ENCODE peak calls at places on chromosomes 2 and 18, in ten cellular contexts. O is trophoblast cell; C is aorta; L is effector memory CD4-positive, alpha-beta T cell; V is AG04450; J is OCI-LY7; M is AG09309; N is CD4-positive, CD25-positive, alpha-beta regulatory T cell; Q is bronchial epithelial cell; W is SK-N-SH. A is an unnamed sample.

GRCh38 chr18:59085126-59085794 is 54.4 kb upstream of the SEC11C start:
- DNase-seq in O (no peak), C (no peak), L (no peak), V (no peak), J (peak), M (no peak), N (no peak), Q (no peak), W (no peak), A (no peak)

GRCh38 chr18:10477863-10478260 is 23.4 kb downstream of the APCDD1 start:
- DNase-seq in O (no peak), C (no peak), L (no peak), V (no peak), J (no peak), M (no peak), N (no peak), Q (no peak), W (no peak), A (no peak)

GRCh38 chr18:38445485-38446145 is 880.0 kb upstream of the CELF4 start:
- DNase-seq in O (no peak), C (no peak), L (no peak), V (no peak), J (no peak), M (no peak), N (no peak), Q (peak), W (no peak), A (no peak)

GRCh38 chr2:10124538-10125045 is 2.1 kb downstream of the RRM2 start:
- DNase-seq in O (peak), C (no peak), L (peak), V (peak), J (peak), M (no peak), N (peak), Q (peak), W (no peak), A (no peak)

GRCh38 chr2:60392014-60392391 is 161.5 kb downstream of the BCL11A start:
- DNase-seq in O (no peak), C (no peak), L (no peak), V (no peak), J (no peak), M (no peak), N (no peak), Q (no peak), W (no peak), A (no peak)

GRCh38 chr2:208129804-208130712 is at the start of gene CRYGC:
- DNase-seq in O (peak), C (no peak), L (no peak), V (no peak), J (no peak), M (no peak), N (no peak), Q (peak), W (peak), A (no peak)

GRCh38 chr2:18971628-18972027 is 382.3 kb upstream of the NT5C1B start:
- DNase-seq in O (no peak), C (no peak), L (no peak), V (no peak), J (no peak), M (no peak), N (no peak), Q (peak), W (no peak), A (no peak)

GRCh38 chr18:22865354-22866116 is 67.6 kb upstream of the RBBP8 start:
- DNase-seq in O (no peak), C (no peak), L (no peak), V (no peak), J (no peak), M (no peak), N (no peak), Q (peak), W (no peak), A (no peak)

GRCh38 chr2:176199902-176200301 is 11.4 kb downstream of the HOXD1 start:
- DNase-seq in O (no peak), C (no peak), L (no peak), V (no peak), J (no peak), M (no peak), N (no peak), Q (no peak), W (no peak), A (no peak)

GRCh38 chr2:11071939-11072338 is 83.3 kb upstream of the SLC66A3 start:
- DNase-seq in O (no peak), C (no peak), L (no peak), V (no peak), J (no peak), M (no peak), N (no peak), Q (no peak), W (no peak), A (no peak)

GRCh38 chr2:197813093-197813787 is 8.8 kb downstream of the PLCL1 start:
- DNase-seq in O (no peak), C (no peak), L (no peak), V (no peak), J (peak), M (no peak), N (peak), Q (peak), W (peak), A (peak)

GRCh38 chr2:191677091-191677645 is 768 bp upstream of the NABP1 start:
- DNase-seq in O (peak), C (peak), L (peak), V (peak), J (peak), M (peak), N (peak), Q (peak), W (peak), A (peak)

GRCh38 chr2:47033102-47033880 is 117.7 kb upstream of the MCFD2 start:
- DNase-seq in O (no peak), C (peak), L (no peak), V (no peak), J (no peak), M (no peak), N (no peak), Q (no peak), W (peak), A (no peak)

GRCh38 chr2:224221455-224221913 is 180.4 kb downstream of the FAM124B start:
- DNase-seq in O (peak), C (no peak), L (no peak), V (peak), J (no peak), M (peak), N (no peak), Q (peak), W (no peak), A (no peak)

GRCh38 chr18:7754258-7754657 is 187.1 kb downstream of the PTPRM start:
- DNase-seq in O (no peak), C (no peak), L (no peak), V (no peak), J (no peak), M (no peak), N (no peak), Q (no peak), W (no peak), A (no peak)

GRCh38 chr2:224723606-224724217 is 7.5 kb upstream of the CCDC195 start:
- DNase-seq in O (peak), C (no peak), L (no peak), V (no peak), J (no peak), M (no peak), N (no peak), Q (peak), W (no peak), A (no peak)

GRCh38 chr2:77179297-77179696 is 342.9 kb downstream of the LRRTM4 start:
- DNase-seq in O (no peak), C (no peak), L (no peak), V (no peak), J (no peak), M (no peak), N (no peak), Q (no peak), W (no peak), A (no peak)

GRCh38 chr2:45184606-45185005 is 175.4 kb upstream of the SIX2 start:
- DNase-seq in O (peak), C (no peak), L (no peak), V (no peak), J (no peak), M (no peak), N (no peak), Q (peak), W (no peak), A (no peak)

GRCh38 chr18:8828798-8829197 is 123.4 kb downstream of the MTCL1 start:
- DNase-seq in O (no peak), C (no peak), L (no peak), V (no peak), J (no peak), M (no peak), N (no peak), Q (no peak), W (no peak), A (no peak)

GRCh38 chr2:233423436-233423860 is 69.2 kb downstream of the DGKD start:
- DNase-seq in O (no peak), C (no peak), L (no peak), V (no peak), J (no peak), M (no peak), N (peak), Q (no peak), W (no peak), A (no peak)

GRCh38 chr2:238462782-238463396 is 36.2 kb downstream of the ASB1 start:
- DNase-seq in O (no peak), C (no peak), L (no peak), V (peak), J (peak), M (no peak), N (peak), Q (peak), W (peak), A (peak)

GRCh38 chr18:70308555-70309294 is 19.9 kb downstream of the SOCS6 start:
- DNase-seq in O (no peak), C (no peak), L (no peak), V (no peak), J (no peak), M (no peak), N (no peak), Q (no peak), W (no peak), A (no peak)

GRCh38 chr18:5963267-5963666 is 67.9 kb upstream of the TMEM200C start:
- DNase-seq in O (no peak), C (no peak), L (no peak), V (no peak), J (no peak), M (no peak), N (no peak), Q (no peak), W (no peak), A (no peak)

GRCh38 chr18:76709659-76710645 is 112.4 kb upstream of the ZNF236 start:
- DNase-seq in O (peak), C (peak), L (peak), V (peak), J (peak), M (no peak), N (peak), Q (peak), W (peak), A (peak)

GRCh38 chr2:239140346-239141020 is 260.3 kb downstream of the HDAC4 start:
- DNase-seq in O (no peak), C (no peak), L (no peak), V (no peak), J (no peak), M (no peak), N (no peak), Q (no peak), W (no peak), A (no peak)

GRCh38 chr2:43217228-43218220 is 8.9 kb downstream of the ZFP36L2 start:
- DNase-seq in O (no peak), C (no peak), L (no peak), V (no peak), J (peak), M (no peak), N (no peak), Q (peak), W (no peak), A (no peak)

GRCh38 chr2:54407693-54408092 is 48.4 kb upstream of the SPTBN1 start:
- DNase-seq in O (no peak), C (no peak), L (no peak), V (no peak), J (no peak), M (no peak), N (no peak), Q (no peak), W (no peak), A (no peak)

GRCh38 chr2:69386789-69387734 is at the start of gene GFPT1:
- DNase-seq in O (peak), C (peak), L (peak), V (peak), J (peak), M (peak), N (peak), Q (peak), W (peak), A (peak)

GRCh38 chr2:54457326-54458023 is 1.3 kb downstream of the SPTBN1 start:
- DNase-seq in O (no peak), C (no peak), L (no peak), V (no peak), J (peak), M (no peak), N (peak), Q (no peak), W (peak), A (no peak)

GRCh38 chr18:4455113-4455811 is at the start of gene DLGAP1:
- DNase-seq in O (no peak), C (peak), L (peak), V (no peak), J (no peak), M (no peak), N (peak), Q (peak), W (peak), A (no peak)

GRCh38 chr18:4450065-4450676 is 4.9 kb downstream of the DLGAP1 start:
- DNase-seq in O (no peak), C (no peak), L (no peak), V (no peak), J (no peak), M (no peak), N (no peak), Q (no peak), W (no peak), A (no peak)

GRCh38 chr18:4453712-4454547 is 1.2 kb downstream of the DLGAP1 start:
- DNase-seq in O (no peak), C (peak), L (no peak), V (no peak), J (no peak), M (no peak), N (no peak), Q (no peak), W (peak), A (no peak)

DNA sequence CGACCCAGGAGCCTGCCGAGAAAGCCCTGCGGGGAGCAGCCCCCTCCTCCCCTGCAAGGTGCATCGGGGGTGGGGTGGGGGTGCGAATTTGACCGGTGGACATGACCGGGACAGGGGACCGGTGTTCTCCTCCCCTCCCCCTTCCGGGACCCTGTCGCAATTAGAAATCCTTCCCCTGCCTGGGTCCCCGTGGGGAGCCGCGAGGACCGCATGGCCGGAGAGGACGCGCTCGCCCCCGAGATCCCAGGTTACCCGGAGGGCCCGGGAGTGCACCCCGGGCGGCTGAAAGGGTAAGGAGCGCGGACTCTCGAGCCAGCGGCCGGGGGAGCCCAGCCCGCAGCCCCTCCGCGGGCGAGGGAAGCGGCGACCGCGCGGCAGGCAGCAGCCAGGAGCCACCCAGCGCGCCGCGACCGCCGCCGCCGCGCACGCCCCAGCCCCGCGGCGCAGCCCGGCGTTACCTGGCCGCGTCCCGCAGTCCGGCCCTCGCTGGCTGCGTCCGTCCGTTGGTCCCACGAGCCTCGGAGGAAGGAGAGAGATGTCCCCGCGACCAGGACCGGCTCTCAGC is 477 bp downstream of the DLGAP1 start:
- DNase-seq in O (no peak), C (peak), L (no peak), V (no peak), J (no peak), M (no peak), N (no peak), Q (no peak), W (peak), A (no peak)
- H3K4me3 ChIP-seq in O (peak), C (peak), L (no peak), V (no peak), J (no peak), M (no peak), N (no peak), Q (peak), W (no peak), A (no peak)

GRCh38 chr2:98465456-98466201 is 21.0 kb downstream of the INPP4A start:
- DNase-seq in O (no peak), C (peak), L (peak), V (no peak), J (no peak), M (no peak), N (peak), Q (peak), W (peak), A (peak)

GRCh38 chr2:98468621-98469236 is 24.1 kb downstream of the INPP4A start:
- DNase-seq in O (no peak), C (no peak), L (no peak), V (no peak), J (no peak), M (no peak), N (peak), Q (peak), W (no peak), A (no peak)

GRCh38 chr2:98464772-98465310 is 20.2 kb downstream of the INPP4A start:
- DNase-seq in O (no peak), C (no peak), L (no peak), V (no peak), J (peak), M (no peak), N (peak), Q (no peak), W (no peak), A (peak)

GRCh38 chr2:98467652-98468051 is 23.0 kb downstream of the INPP4A start:
- DNase-seq in O (no peak), C (no peak), L (no peak), V (no peak), J (no peak), M (no peak), N (no peak), Q (no peak), W (no peak), A (no peak)

GRCh38 chr2:98467082-98467536 is 22.5 kb downstream of the INPP4A start:
- DNase-seq in O (no peak), C (no peak), L (no peak), V (no peak), J (no peak), M (no peak), N (no peak), Q (no peak), W (no peak), A (no peak)
- H3K4me3 ChIP-seq in O (no peak), C (no peak), L (no peak), V (no peak), J (no peak), M (no peak), N (peak), Q (no peak), W (no peak), A (no peak)

GRCh38 chr2:217090024-217090473 is 230.2 kb upstream of the TNP1 start:
- DNase-seq in O (no peak), C (no peak), L (no peak), V (no peak), J (peak), M (no peak), N (peak), Q (no peak), W (no peak), A (peak)
- H3K4me3 ChIP-seq in O (no peak), C (no peak), L (peak), V (no peak), J (peak), M (no peak), N (peak), Q (no peak), W (no peak), A (peak)

GRCh38 chr2:171579481-171579880 is 57.2 kb downstream of the CYBRD1 start:
- DNase-seq in O (no peak), C (no peak), L (no peak), V (no peak), J (no peak), M (no peak), N (no peak), Q (peak), W (no peak), A (no peak)

GRCh38 chr2:171575606-171576005 is 53.3 kb downstream of the CYBRD1 start:
- DNase-seq in O (no peak), C (no peak), L (no peak), V (no peak), J (no peak), M (no peak), N (no peak), Q (no peak), W (no peak), A (no peak)

GRCh38 chr2:171571721-171572120 is 49.4 kb downstream of the CYBRD1 start:
- DNase-seq in O (no peak), C (no peak), L (no peak), V (no peak), J (no peak), M (no peak), N (no peak), Q (no peak), W (no peak), A (no peak)

GRCh38 chr2:171578156-171578803 is 56.0 kb downstream of the CYBRD1 start:
- DNase-seq in O (no peak), C (no peak), L (no peak), V (no peak), J (no peak), M (no peak), N (peak), Q (no peak), W (no peak), A (no peak)

DNA sequence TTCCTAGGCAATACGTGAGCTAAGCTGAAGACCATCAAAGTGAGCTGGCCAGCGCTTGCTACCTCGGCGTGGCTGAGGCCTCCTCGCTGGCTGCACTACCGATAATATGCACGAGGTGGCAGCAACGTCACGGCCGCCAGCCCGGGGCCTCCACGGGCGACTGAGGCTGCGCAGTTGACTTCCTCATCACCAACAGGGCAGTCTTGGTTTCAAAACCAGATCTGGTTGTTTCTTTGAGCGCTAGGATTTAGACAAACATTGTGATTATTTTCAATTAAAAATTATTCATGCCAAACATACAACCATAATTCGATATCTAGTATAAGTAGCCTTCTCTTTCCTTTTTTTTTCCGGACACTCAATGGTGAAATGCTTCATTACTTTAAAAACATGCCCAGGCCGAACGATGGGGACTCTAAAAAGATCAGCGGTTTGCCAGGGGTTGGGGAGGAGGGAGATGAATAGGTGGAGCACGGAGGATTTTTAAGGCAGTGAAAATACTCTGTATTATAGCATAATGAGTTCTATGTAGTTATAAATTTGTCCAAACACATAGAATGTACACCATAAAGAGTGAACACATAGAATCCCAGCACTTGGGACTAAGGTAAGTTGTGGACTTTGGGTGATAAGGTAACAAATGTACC is 52.0 kb downstream of the CYBRD1 start:
- DNase-seq in O (peak), C (peak), L (peak), V (peak), J (peak), M (peak), N (peak), Q (peak), W (peak), A (peak)
- H3K4me3 ChIP-seq in O (no peak), C (no peak), L (no peak), V (no peak), J (no peak), M (no peak), N (no peak), Q (no peak), W (no peak), A (no peak)

GRCh38 chr2:38077431-38077769 is 1.4 kb upstream of the CYP1B1 start:
- DNase-seq in O (no peak), C (no peak), L (no peak), V (no peak), J (no peak), M (no peak), N (no peak), Q (no peak), W (no peak), A (no peak)
- H3K4me3 ChIP-seq in O (no peak), C (peak), L (no peak), V (peak), J (no peak), M (peak), N (no peak), Q (peak), W (peak), A (peak)

GRCh38 chr2:203532957-203533695 is 2.0 kb downstream of the RAPH1 start:
- DNase-seq in O (no peak), C (no peak), L (no peak), V (no peak), J (no peak), M (no peak), N (no peak), Q (peak), W (peak), A (no peak)
- H3K4me3 ChIP-seq in O (no peak), C (peak), L (peak), V (peak), J (peak), M (peak), N (peak), Q (peak), W (peak), A (no peak)

DNA sequence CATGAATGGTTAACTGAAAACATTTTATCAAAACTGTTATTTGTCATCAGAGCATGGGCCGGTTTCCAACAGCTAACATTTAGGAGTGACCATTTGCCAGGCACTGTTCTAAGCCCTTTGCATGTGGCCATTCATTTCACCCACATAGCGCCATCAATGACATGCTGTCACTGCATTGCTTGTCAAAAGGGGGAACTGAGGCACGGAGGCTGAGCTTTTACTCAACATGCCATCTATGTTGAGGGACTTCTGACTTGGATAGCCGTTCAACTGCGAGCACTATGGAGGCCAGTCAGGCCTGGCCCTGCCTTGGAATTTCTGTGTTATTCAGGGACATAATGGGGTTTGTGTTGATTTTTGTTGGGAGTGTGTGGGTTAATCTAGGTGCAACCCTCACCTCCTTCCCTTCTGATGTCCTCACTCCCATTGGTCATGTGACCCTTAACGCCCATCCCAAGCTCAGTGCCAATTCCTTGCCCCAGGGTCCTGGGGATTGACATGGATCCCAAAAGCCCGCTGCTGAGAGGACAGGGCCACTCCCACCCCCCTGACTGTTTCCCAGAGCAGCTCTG is 12.7 kb downstream of the IL1R1 start:
- DNase-seq in O (peak), C (no peak), L (no peak), V (no peak), J (no peak), M (no peak), N (no peak), Q (no peak), W (no peak), A (no peak)
- H3K4me3 ChIP-seq in O (no peak), C (no peak), L (no peak), V (no peak), J (no peak), M (no peak), N (no peak), Q (no peak), W (no peak), A (no peak)